ENCODE peak calls at places on chromosomes 3 and 15, in nine cellular contexts. M is DND-41, I is HCT116, W is IMR-90, B is astrocyte, L is fibroblast of lung, T is OCI-LY7, N is PC-3, F is H9. D is an unnamed sample.

GRCh38 chr3:46052531-46052930 is 25.2 kb upstream of the XCR1 start:
- DNase-seq in M (no peak), B (no peak), F (no peak), T (no peak), L (no peak), W (no peak), N (no peak), I (no peak), D (no peak)

GRCh38 chr15:80591938-80592825 is 102.9 kb upstream of the ABHD17C start:
- DNase-seq in M (no peak), T (no peak), L (no peak), W (no peak), I (no peak), B (no peak), N (no peak), F (peak), D (no peak)

GRCh38 chr3:177262396-177262795 is 65.1 kb upstream of the TBL1XR1 start:
- DNase-seq in W (peak), B (peak), M (no peak), N (no peak), F (peak), L (peak), T (no peak), I (no peak), D (no peak)

GRCh38 chr3:31077021-31077601 is 182.7 kb upstream of the GADL1 start:
- DNase-seq in L (peak), T (no peak), M (no peak), I (peak), F (no peak), B (peak), N (peak), W (peak), D (peak)

GRCh38 chr3:27279153-27279552 is 90.0 kb downstream of the NEK10 start:
- DNase-seq in W (no peak), I (no peak), M (no peak), L (peak), B (no peak), F (no peak), N (peak), T (no peak), D (no peak)

GRCh38 chr15:92074646-92075045 is 221.1 kb downstream of the SLCO3A1 start:
- DNase-seq in B (peak), N (no peak), L (peak), I (no peak), W (peak), T (peak), M (no peak), F (no peak), D (peak)

GRCh38 chr15:76991048-76991447 is 3.9 kb upstream of the PSTPIP1 start:
- DNase-seq in N (no peak), T (no peak), F (no peak), I (no peak), B (no peak), W (no peak), L (no peak), M (no peak), D (no peak)

GRCh38 chr3:179260949-179261765 is 10.2 kb upstream of the KCNMB3 start:
- DNase-seq in B (peak), F (peak), W (peak), M (peak), T (no peak), N (peak), L (peak), I (no peak), D (peak)

GRCh38 chr15:85691350-85692240 is 103.1 kb downstream of the KLHL25 start:
- DNase-seq in W (no peak), F (no peak), L (no peak), I (no peak), N (no peak), T (peak), M (peak), B (no peak), D (no peak)

GRCh38 chr3:14803101-14803980 is 15.4 kb upstream of the FGD5 start:
- DNase-seq in L (peak), W (no peak), M (peak), T (no peak), F (no peak), N (peak), I (no peak), B (no peak), D (no peak)

GRCh38 chr3:115834068-115834467 is 210.8 kb downstream of the GAP43 start:
- DNase-seq in F (no peak), N (peak), T (no peak), M (no peak), W (peak), L (peak), I (no peak), B (peak), D (no peak)

GRCh38 chr3:45677045-45677436 is 12.2 kb upstream of the SACM1L start:
- DNase-seq in W (peak), N (peak), I (no peak), M (peak), B (no peak), F (no peak), L (peak), T (no peak), D (peak)

GRCh38 chr3:129310111-129310601 is 31.5 kb downstream of the HMCES start:
- DNase-seq in T (no peak), L (no peak), N (peak), M (no peak), F (peak), B (no peak), W (no peak), I (no peak), D (peak)

GRCh38 chr3:129448187-129448895 is 8.3 kb downstream of the IFT122 start:
- DNase-seq in W (no peak), L (no peak), F (peak), N (no peak), I (no peak), B (no peak), T (no peak), M (no peak), D (no peak)

GRCh38 chr15:32692286-32692685 is 25.5 kb upstream of the GREM1 start:
- DNase-seq in B (no peak), T (no peak), M (no peak), F (no peak), L (no peak), N (no peak), I (no peak), W (no peak), D (no peak)

GRCh38 chr3:141476033-141476432 is 10.8 kb upstream of the RASA2 start:
- DNase-seq in W (no peak), B (no peak), L (no peak), I (no peak), T (no peak), M (peak), F (no peak), N (no peak), D (no peak)

GRCh38 chr15:46918462-46919125 is 798.7 kb upstream of the SEMA6D start:
- DNase-seq in W (no peak), L (no peak), I (no peak), M (no peak), N (no peak), T (no peak), F (no peak), B (no peak), D (no peak)

GRCh38 chr15:33915571-33916407 is 52.5 kb upstream of the CHRM5 start:
- DNase-seq in W (no peak), I (no peak), M (no peak), F (peak), L (no peak), N (no peak), B (no peak), T (no peak), D (peak)

GRCh38 chr15:67091073-67091965 is 25.9 kb downstream of the SMAD3 start:
- DNase-seq in N (peak), F (no peak), W (peak), I (peak), L (peak), B (peak), M (no peak), T (no peak), D (peak)

GRCh38 chr3:64766463-64766862 is 78.7 kb upstream of the ADAMTS9 start:
- DNase-seq in M (no peak), W (no peak), L (no peak), I (no peak), F (no peak), T (no peak), N (no peak), B (no peak), D (no peak)

GRCh38 chr3:32869513-32870047 is 51.8 kb downstream of the TRIM71 start:
- DNase-seq in L (no peak), W (no peak), B (no peak), F (peak), M (no peak), N (no peak), T (no peak), I (no peak), D (no peak)

GRCh38 chr15:43329222-43329959 is 982 bp downstream of the LCMT2 start:
- DNase-seq in L (no peak), T (no peak), W (peak), M (peak), B (peak), F (no peak), N (no peak), I (no peak), D (no peak)

GRCh38 chr3:126473292-126474168 is 2.2 kb downstream of the ZXDC start:
- DNase-seq in I (no peak), F (no peak), N (peak), W (no peak), T (peak), M (peak), L (no peak), B (no peak), D (no peak)

GRCh38 chr15:95087253-95087609 is 855.9 kb downstream of the MCTP2 start:
- DNase-seq in W (peak), N (no peak), B (peak), L (no peak), T (no peak), F (no peak), I (no peak), M (no peak), D (no peak)

DNA sequence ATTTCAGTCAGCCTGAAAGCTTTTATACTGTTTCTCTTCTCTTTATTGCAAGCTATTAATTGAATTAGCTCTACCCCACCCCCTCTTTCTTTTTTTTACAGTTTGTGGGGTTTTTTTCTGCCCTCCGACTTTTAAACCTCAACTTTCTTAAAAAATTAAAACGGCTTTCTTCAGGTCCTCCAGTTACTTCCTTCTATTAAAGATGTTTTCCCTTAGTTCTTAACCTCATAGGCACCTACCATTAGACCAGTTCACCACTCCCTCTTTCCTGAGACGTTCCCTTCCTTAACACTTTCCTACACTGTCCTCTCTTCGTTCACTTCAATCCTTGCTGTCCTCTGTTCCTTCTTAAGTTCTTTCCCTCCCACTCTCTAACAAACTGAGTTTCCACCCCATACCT is 52.3 kb downstream of the ATP8B4 start:
- DNase-seq in N (no peak), T (no peak), I (no peak), M (no peak), F (no peak), W (no peak), B (no peak), L (no peak), D (no peak)
- H2AFZ ChIP-seq in N (no peak), T (no peak), I (no peak), M (no peak), F (no peak), W (no peak), B (no peak), L (no peak), D (no peak)

DNA sequence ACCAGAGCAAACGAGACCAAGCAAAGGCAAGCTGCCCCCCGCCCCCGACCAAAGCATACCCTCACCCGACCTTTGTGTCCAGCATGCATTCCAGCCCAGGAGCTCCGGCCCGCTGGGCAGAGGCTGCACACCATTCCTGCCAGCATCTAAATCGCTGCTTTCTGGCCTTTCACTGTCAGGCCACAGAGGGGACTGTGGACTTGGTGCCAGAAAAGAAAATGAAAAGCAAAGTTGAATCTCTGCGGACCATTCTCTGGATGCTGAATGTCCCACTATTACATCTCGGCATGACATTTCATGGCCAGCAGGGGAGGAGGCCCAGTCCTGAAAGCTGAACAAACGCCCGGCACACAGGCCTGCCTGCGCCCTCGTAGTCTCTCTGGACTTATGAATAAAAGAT is 13.0 kb downstream of the IL17RD start:
- DNase-seq in I (no peak), N (no peak), F (no peak), B (no peak), L (no peak), W (no peak), M (no peak), T (no peak), D (no peak)
- TF ChIP-seq CTCF in I (no peak), N (no peak), F (peak), B (peak), L (no peak), W (no peak), M (no peak), T (no peak), D (no peak)

GRCh38 chr3:42637001-42637400 is 16.5 kb upstream of the ZBTB47 start:
- DNase-seq in L (no peak), F (no peak), M (no peak), N (no peak), I (no peak), B (no peak), T (no peak), W (no peak), D (no peak)
- H2AFZ ChIP-seq in L (no peak), F (no peak), M (no peak), N (no peak), I (no peak), B (no peak), T (no peak), W (no peak), D (no peak)

GRCh38 chr3:119206611-119207511 is 33.5 kb downstream of the UPK1B start:
- DNase-seq in F (peak), W (no peak), T (no peak), B (no peak), L (no peak), I (no peak), M (no peak), N (peak), D (no peak)
- TF ChIP-seq CTCF in F (no peak), W (no peak), T (no peak), B (no peak), L (no peak), I (no peak), M (no peak), N (peak), D (no peak)

GRCh38 chr3:149790698-149791097 is 1.7 kb downstream of the ANKUB1 start:
- DNase-seq in T (no peak), F (no peak), W (no peak), N (no peak), I (no peak), B (no peak), M (no peak), L (no peak), D (no peak)
- H2AFZ ChIP-seq in T (no peak), F (no peak), W (no peak), N (no peak), I (peak), B (peak), M (no peak), L (no peak), D (no peak)

GRCh38 chr3:190252080-190252479 is 70.2 kb downstream of the CLDN1 start:
- DNase-seq in W (peak), B (peak), L (peak), N (no peak), M (no peak), T (no peak), I (no peak), F (no peak), D (peak)

GRCh38 chr3:190249414-190249813 is 72.8 kb downstream of the CLDN1 start:
- DNase-seq in F (no peak), I (no peak), T (no peak), M (no peak), W (no peak), B (no peak), N (no peak), L (no peak), D (no peak)
- TF ChIP-seq CTCF in F (peak), I (no peak), T (no peak), M (no peak), W (no peak), B (no peak), N (no peak), L (no peak), D (no peak)

GRCh38 chr3:49021813-49022720 is at the start of gene NDUFAF3:
- DNase-seq in N (peak), I (peak), L (peak), T (peak), M (peak), F (peak), B (peak), W (peak), D (peak)
- H2AFZ ChIP-seq in N (peak), I (no peak), L (peak), T (peak), M (peak), F (no peak), B (peak), W (peak), D (peak)